ENCODE peak calls at places on chromosomes 3 and 15, in seven cellular contexts. U is HTR-8/SVneo; B is transverse colon; E is NCI-H1694 treated with DMSO at 0.1 percent for 48 hours; X is NCI-H2171; V is activated naive CD4-positive, alpha-beta T cell treated with anti-CD3 and anti-CD28 coated beads for 36 hours; P is HS-27A. W is an unnamed sample.

GRCh38 chr3:8757551-8758518 is 11.6 kb downstream of the OXTR start:
- DNase-seq in X (no peak), U (no peak), P (peak; percentile 83), V (no peak), E (no peak), B (no peak), W (no peak)

GRCh38 chr3:123330441-123330991 is 118.4 kb downstream of the ADCY5 start:
- DNase-seq in U (no peak), P (no peak), V (no peak), B (peak; percentile 18), E (no peak), X (no peak), W (peak; percentile 32)

GRCh38 chr3:155859859-155860258 is 5.6 kb upstream of the SLC33A1 start:
- DNase-seq in B (no peak), E (peak; percentile 46), X (no peak), U (no peak), V (no peak), P (no peak), W (peak; percentile 44)

GRCh38 chr3:108342829-108343478 is 46.6 kb downstream of the HHLA2 start:
- DNase-seq in E (no peak), V (no peak), X (no peak), P (no peak), B (no peak), U (no peak), W (peak; percentile 77)

GRCh38 chr15:66702770-66703539 is 919 bp downstream of the SMAD6 start:
- DNase-seq in P (peak; percentile 43), V (peak; percentile 12), B (peak; percentile 29), E (no peak), X (no peak), U (no peak), W (no peak)

GRCh38 chr15:73296621-73297353 is 72.0 kb downstream of the HCN4 start:
- DNase-seq in E (no peak), P (no peak), B (no peak), U (no peak), V (no peak), X (no peak), W (no peak)

GRCh38 chr15:55522741-55523450 is 14.9 kb upstream of the DNAAF4 start:
- DNase-seq in V (no peak), P (no peak), U (no peak), B (no peak), X (no peak), E (no peak), W (no peak)

GRCh38 chr3:188294823-188295487 is 141.0 kb downstream of the LPP start:
- DNase-seq in X (no peak), V (peak; percentile 49), B (no peak), P (peak; percentile 80), U (peak; percentile 61), E (no peak), W (peak; percentile 90)

GRCh38 chr3:69865920-69866679 is 126.8 kb downstream of the MITF start:
- DNase-seq in E (no peak), P (no peak), B (peak; percentile 11), U (no peak), V (no peak), X (no peak), W (peak; percentile 4)